ENCODE peak calls at places on chromosomes 16 and 17, in seven cellular contexts. One of them, this sample, is unnamed.

GRCh38 chr16:28168991-28169554 is 42.7 kb downstream of the XPO6 start:
- DNase-seq in cardiac muscle cell: no peak
- DNase-seq in heart right ventricle: no peak
- DNase-seq in AG04449: no peak
- DNase-seq in BE2C: no peak
- DNase-seq in breast epithelium: no peak
- DNase-seq in fibroblast of the aortic adventitia: no peak
- DNase-seq in this sample: no peak

GRCh38 chr16:5231246-5231759 is 133.7 kb upstream of the EEF2KMT start:
- DNase-seq in cardiac muscle cell: no peak
- DNase-seq in heart right ventricle: no peak
- DNase-seq in AG04449: no peak
- DNase-seq in BE2C: no peak
- DNase-seq in breast epithelium: no peak
- DNase-seq in fibroblast of the aortic adventitia: no peak
- DNase-seq in this sample: no peak

GRCh38 chr17:36000730-36001108 is 634 bp downstream of the CCL15 start:
- DNase-seq in cardiac muscle cell: no peak
- DNase-seq in heart right ventricle: no peak
- DNase-seq in AG04449: no peak
- DNase-seq in BE2C: no peak
- DNase-seq in breast epithelium: no peak
- DNase-seq in fibroblast of the aortic adventitia: no peak
- DNase-seq in this sample: no peak

GRCh38 chr17:36825956-36826350 is 111.3 kb upstream of the LHX1 start:
- DNase-seq in cardiac muscle cell: no peak
- DNase-seq in heart right ventricle: no peak
- DNase-seq in AG04449: no peak
- DNase-seq in BE2C: no peak
- DNase-seq in breast epithelium: no peak
- DNase-seq in fibroblast of the aortic adventitia: no peak
- DNase-seq in this sample: no peak

GRCh38 chr16:81608515-81609209 is 164.1 kb downstream of the CMIP start:
- DNase-seq in cardiac muscle cell: peak; percentile 78
- DNase-seq in heart right ventricle: no peak
- DNase-seq in AG04449: no peak
- DNase-seq in BE2C: no peak
- DNase-seq in breast epithelium: no peak
- DNase-seq in fibroblast of the aortic adventitia: peak; percentile 82
- DNase-seq in this sample: no peak

GRCh38 chr17:81406117-81406953 is 11.1 kb downstream of the BAHCC1 start:
- DNase-seq in cardiac muscle cell: no peak
- DNase-seq in heart right ventricle: no peak
- DNase-seq in AG04449: no peak
- DNase-seq in BE2C: peak; percentile 62
- DNase-seq in breast epithelium: no peak
- DNase-seq in fibroblast of the aortic adventitia: no peak
- DNase-seq in this sample: no peak

GRCh38 chr16:66741131-66741900 is 10.1 kb downstream of the DYNC1LI2 start:
- DNase-seq in cardiac muscle cell: peak; percentile 94
- DNase-seq in heart right ventricle: peak; percentile 97
- DNase-seq in AG04449: peak; percentile 49
- DNase-seq in BE2C: peak; percentile 81
- DNase-seq in breast epithelium: peak; percentile 91
- DNase-seq in fibroblast of the aortic adventitia: peak; percentile 94
- DNase-seq in this sample: peak; percentile 93

GRCh38 chr17:48011405-48012150 is 26.0 kb downstream of the COPZ2 start:
- DNase-seq in cardiac muscle cell: peak; percentile 56
- DNase-seq in heart right ventricle: no peak
- DNase-seq in AG04449: no peak
- DNase-seq in BE2C: peak; percentile 76
- DNase-seq in breast epithelium: peak; percentile 37
- DNase-seq in fibroblast of the aortic adventitia: peak; percentile 40
- DNase-seq in this sample: no peak

GRCh38 chr17:56754523-56755208 is 79.1 kb downstream of the C17orf67 start:
- DNase-seq in cardiac muscle cell: peak; percentile 24
- DNase-seq in heart right ventricle: no peak
- DNase-seq in AG04449: no peak
- DNase-seq in BE2C: no peak
- DNase-seq in breast epithelium: no peak
- DNase-seq in fibroblast of the aortic adventitia: no peak
- DNase-seq in this sample: no peak

GRCh38 chr16:47734987-47735594 is 274.0 kb downstream of the PHKB start:
- DNase-seq in cardiac muscle cell: no peak
- DNase-seq in heart right ventricle: no peak
- DNase-seq in AG04449: no peak
- DNase-seq in BE2C: no peak
- DNase-seq in breast epithelium: no peak
- DNase-seq in fibroblast of the aortic adventitia: peak; percentile 23
- DNase-seq in this sample: no peak

GRCh38 chr16:16992986-16993783 is 477.6 kb downstream of the XYLT1 start:
- DNase-seq in cardiac muscle cell: no peak
- DNase-seq in heart right ventricle: no peak
- DNase-seq in AG04449: no peak
- DNase-seq in BE2C: no peak
- DNase-seq in breast epithelium: no peak
- DNase-seq in fibroblast of the aortic adventitia: no peak
- DNase-seq in this sample: no peak

GRCh38 chr17:8382052-8382879 is 727 bp downstream of the RPL26 start:
- DNase-seq in cardiac muscle cell: peak; percentile 21
- DNase-seq in heart right ventricle: no peak
- DNase-seq in AG04449: no peak
- DNase-seq in BE2C: no peak
- DNase-seq in breast epithelium: no peak
- DNase-seq in fibroblast of the aortic adventitia: peak; percentile 32
- DNase-seq in this sample: no peak

GRCh38 chr16:78523212-78523995 is 423.9 kb downstream of the WWOX start:
- DNase-seq in cardiac muscle cell: no peak
- DNase-seq in heart right ventricle: no peak
- DNase-seq in AG04449: no peak
- DNase-seq in BE2C: no peak
- DNase-seq in breast epithelium: no peak
- DNase-seq in fibroblast of the aortic adventitia: no peak
- DNase-seq in this sample: no peak

GRCh38 chr17:74960739-74961342 is 11.7 kb downstream of the HID1 start:
- DNase-seq in cardiac muscle cell: peak; percentile 54
- DNase-seq in heart right ventricle: no peak
- DNase-seq in AG04449: no peak
- DNase-seq in BE2C: peak; percentile 82
- DNase-seq in breast epithelium: no peak
- DNase-seq in fibroblast of the aortic adventitia: peak; percentile 14
- DNase-seq in this sample: no peak

GRCh38 chr17:78019976-78020716 is 61.6 kb downstream of the TNRC6C start:
- DNase-seq in cardiac muscle cell: no peak
- DNase-seq in heart right ventricle: no peak
- DNase-seq in AG04449: no peak
- DNase-seq in BE2C: no peak
- DNase-seq in breast epithelium: no peak
- DNase-seq in fibroblast of the aortic adventitia: no peak
- DNase-seq in this sample: no peak

GRCh38 chr16:1713933-1714332 is 7.9 kb downstream of the MAPK8IP3 start:
- DNase-seq in cardiac muscle cell: no peak
- DNase-seq in heart right ventricle: no peak
- DNase-seq in AG04449: no peak
- DNase-seq in BE2C: peak; percentile 55
- DNase-seq in breast epithelium: no peak
- DNase-seq in fibroblast of the aortic adventitia: no peak
- DNase-seq in this sample: no peak

GRCh38 chr16:69830534-69831211 is 68.5 kb downstream of the WWP2 start:
- DNase-seq in cardiac muscle cell: no peak
- DNase-seq in heart right ventricle: no peak
- DNase-seq in AG04449: no peak
- DNase-seq in BE2C: no peak
- DNase-seq in breast epithelium: no peak
- DNase-seq in fibroblast of the aortic adventitia: no peak
- DNase-seq in this sample: no peak

GRCh38 chr17:50280068-50280467 is 5.8 kb downstream of the TMEM92 start:
- DNase-seq in cardiac muscle cell: no peak
- DNase-seq in heart right ventricle: no peak
- DNase-seq in AG04449: no peak
- DNase-seq in BE2C: no peak
- DNase-seq in breast epithelium: no peak
- DNase-seq in fibroblast of the aortic adventitia: no peak
- DNase-seq in this sample: no peak

GRCh38 chr17:68437979-68438877 is 19.1 kb downstream of the WIPI1 start:
- DNase-seq in cardiac muscle cell: peak; percentile 61
- DNase-seq in heart right ventricle: peak; percentile 44
- DNase-seq in AG04449: no peak
- DNase-seq in BE2C: no peak
- DNase-seq in breast epithelium: no peak
- DNase-seq in fibroblast of the aortic adventitia: peak; percentile 53
- DNase-seq in this sample: no peak

GRCh38 chr17:13102477-13102876 is 84.7 kb upstream of the ELAC2 start:
- DNase-seq in cardiac muscle cell: no peak
- DNase-seq in heart right ventricle: no peak
- DNase-seq in AG04449: no peak
- DNase-seq in BE2C: no peak
- DNase-seq in breast epithelium: no peak
- DNase-seq in fibroblast of the aortic adventitia: no peak
- DNase-seq in this sample: no peak

GRCh38 chr17:5832886-5833285 is 237.3 kb upstream of the WSCD1 start:
- DNase-seq in cardiac muscle cell: peak; percentile 10
- DNase-seq in heart right ventricle: no peak
- DNase-seq in AG04449: peak; percentile 19
- DNase-seq in BE2C: no peak
- DNase-seq in breast epithelium: no peak
- DNase-seq in fibroblast of the aortic adventitia: peak; percentile 35
- DNase-seq in this sample: no peak

GRCh38 chr16:21628772-21629171 is 23.6 kb downstream of the IGSF6 start:
- DNase-seq in cardiac muscle cell: no peak
- DNase-seq in heart right ventricle: no peak
- DNase-seq in AG04449: no peak
- DNase-seq in BE2C: no peak
- DNase-seq in breast epithelium: no peak
- DNase-seq in fibroblast of the aortic adventitia: peak; percentile 39
- DNase-seq in this sample: no peak

GRCh38 chr16:73021866-73022495 is 25.9 kb downstream of the ZFHX3 start:
- DNase-seq in cardiac muscle cell: no peak
- DNase-seq in heart right ventricle: no peak
- DNase-seq in AG04449: no peak
- DNase-seq in BE2C: no peak
- DNase-seq in breast epithelium: no peak
- DNase-seq in fibroblast of the aortic adventitia: no peak
- DNase-seq in this sample: no peak

DNA sequence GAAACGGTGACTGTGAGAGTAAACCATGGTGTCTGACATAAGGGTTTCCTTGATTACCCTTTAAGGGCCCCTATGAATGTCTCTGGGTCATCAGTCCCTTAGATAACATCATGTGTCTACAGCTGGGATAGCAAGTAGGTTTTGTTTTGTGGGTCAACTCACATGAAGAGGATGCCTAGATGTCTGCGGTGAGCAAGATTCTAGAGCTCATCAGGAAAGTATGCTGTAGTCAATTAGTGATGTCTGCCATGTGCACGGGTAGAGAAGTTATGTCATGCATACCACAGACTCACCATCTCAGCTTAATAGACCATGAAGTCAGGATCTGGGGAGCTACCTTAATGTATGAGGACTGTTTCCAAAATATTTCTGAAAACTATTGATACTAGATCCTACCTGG is 57.5 kb downstream of the CDH13 start:
- DNase-seq in cardiac muscle cell: no peak
- DNase-seq in heart right ventricle: no peak
- DNase-seq in AG04449: no peak
- DNase-seq in BE2C: no peak
- DNase-seq in breast epithelium: no peak
- DNase-seq in fibroblast of the aortic adventitia: no peak
- DNase-seq in this sample: no peak
- TF ChIP-seq CTCF in cardiac muscle cell: no peak
- TF ChIP-seq CTCF in heart right ventricle: no peak
- TF ChIP-seq CTCF in AG04449: no peak
- TF ChIP-seq CTCF in BE2C: no peak
- TF ChIP-seq CTCF in breast epithelium: no peak
- TF ChIP-seq CTCF in fibroblast of the aortic adventitia: no peak
- TF ChIP-seq CTCF in this sample: no peak

GRCh38 chr17:32341857-32342602 is at the start of gene C17orf75:
- DNase-seq in cardiac muscle cell: peak; percentile 84
- DNase-seq in heart right ventricle: peak; percentile 81
- DNase-seq in AG04449: no peak
- DNase-seq in BE2C: peak; percentile 73
- DNase-seq in breast epithelium: peak; percentile 62
- DNase-seq in fibroblast of the aortic adventitia: peak; percentile 78
- DNase-seq in this sample: peak; percentile 89
- TF ChIP-seq CTCF in cardiac muscle cell: no peak
- TF ChIP-seq CTCF in heart right ventricle: no peak
- TF ChIP-seq CTCF in AG04449: no peak
- TF ChIP-seq CTCF in BE2C: no peak
- TF ChIP-seq CTCF in breast epithelium: no peak
- TF ChIP-seq CTCF in fibroblast of the aortic adventitia: no peak
- TF ChIP-seq CTCF in this sample: no peak

DNA sequence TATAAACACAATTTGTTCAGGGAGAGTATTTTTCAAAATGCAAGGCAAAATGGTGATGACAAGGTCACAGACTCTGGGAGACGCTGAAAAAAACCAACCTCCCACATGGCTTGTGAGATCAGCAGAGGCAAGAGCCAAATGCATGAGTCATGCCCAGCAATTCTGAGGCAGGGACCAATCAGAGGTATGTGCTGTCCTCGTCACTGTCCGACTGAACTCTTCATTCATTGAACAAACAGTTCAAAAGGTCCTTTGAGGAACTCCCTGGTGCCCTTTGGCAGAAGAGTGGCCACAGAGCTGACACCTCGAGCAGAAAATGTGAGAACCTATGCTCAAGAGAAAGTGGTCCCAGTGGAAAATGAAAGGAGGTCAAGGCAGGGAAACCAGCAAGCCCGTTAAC is 51.0 kb downstream of the CDH11 start:
- DNase-seq in cardiac muscle cell: peak; percentile 97
- DNase-seq in heart right ventricle: peak; percentile 81
- DNase-seq in AG04449: peak; percentile 89
- DNase-seq in BE2C: peak; percentile 68
- DNase-seq in breast epithelium: peak; percentile 38
- DNase-seq in fibroblast of the aortic adventitia: peak; percentile 95
- DNase-seq in this sample: no peak
- TF ChIP-seq CTCF in cardiac muscle cell: no peak
- TF ChIP-seq CTCF in heart right ventricle: no peak
- TF ChIP-seq CTCF in AG04449: no peak
- TF ChIP-seq CTCF in BE2C: no peak
- TF ChIP-seq CTCF in breast epithelium: no peak
- TF ChIP-seq CTCF in fibroblast of the aortic adventitia: no peak
- TF ChIP-seq CTCF in this sample: no peak

DNA sequence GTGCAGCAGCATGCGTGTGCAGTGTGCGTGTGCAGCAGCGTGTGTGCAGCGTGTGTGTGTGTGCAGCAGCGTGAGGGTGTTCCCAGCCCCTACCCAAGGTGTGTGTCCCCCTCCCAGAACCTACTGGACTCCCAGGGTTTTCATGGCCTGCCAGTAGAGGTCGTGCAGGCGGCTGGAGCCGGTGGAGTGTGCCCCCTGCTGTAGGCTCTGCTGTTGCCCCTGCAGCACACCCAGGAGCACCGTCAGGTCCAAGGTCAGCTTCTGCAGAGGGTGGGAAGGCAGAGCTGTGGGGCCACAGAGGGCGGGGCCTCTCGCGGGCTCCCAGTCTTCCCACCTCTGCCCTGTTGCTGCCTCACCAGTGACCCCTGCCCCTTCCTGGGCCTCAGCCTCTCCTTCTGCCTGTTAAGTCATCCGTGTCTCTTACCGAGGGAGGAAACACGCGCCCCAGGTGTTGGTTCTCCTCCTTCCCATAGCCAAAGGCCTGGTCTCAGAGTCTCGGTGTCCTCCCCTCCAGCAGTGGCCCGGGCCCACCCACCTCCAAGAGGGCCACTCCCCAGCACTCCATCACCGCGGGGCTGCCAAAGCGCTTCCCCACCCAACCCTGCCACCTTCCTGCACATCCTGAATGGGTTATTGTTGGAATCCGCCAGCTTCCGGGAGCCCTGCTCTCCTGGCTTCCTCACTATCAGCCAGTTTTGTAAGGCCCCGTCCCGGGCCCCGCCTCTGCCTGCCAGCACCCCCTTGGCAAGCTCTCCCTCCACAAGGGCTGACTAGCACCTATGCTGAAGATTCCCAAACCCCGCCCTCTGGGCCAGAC is 14.8 kb downstream of the MYBBP1A start:
- DNase-seq in cardiac muscle cell: no peak
- DNase-seq in heart right ventricle: no peak
- DNase-seq in AG04449: no peak
- DNase-seq in BE2C: no peak
- DNase-seq in breast epithelium: no peak
- DNase-seq in fibroblast of the aortic adventitia: no peak
- DNase-seq in this sample: no peak
- TF ChIP-seq CTCF in cardiac muscle cell: peak; percentile 20
- TF ChIP-seq CTCF in heart right ventricle: no peak
- TF ChIP-seq CTCF in AG04449: no peak
- TF ChIP-seq CTCF in BE2C: peak; percentile 28
- TF ChIP-seq CTCF in breast epithelium: no peak
- TF ChIP-seq CTCF in fibroblast of the aortic adventitia: no peak
- TF ChIP-seq CTCF in this sample: no peak